ENCODE peak calls at places on chromosome X, in seven cellular contexts. E is fibroblast of lung; T is pancreas; A is astrocyte; O is PC-9; G is left lung; H is CD4-positive, alpha-beta T cell. P is an unnamed sample.

GRCh38 chrX:104806346-104806745 is 240.3 kb downstream of the IL1RAPL2 start:
- DNase-seq in E (peak; percentile 32), T (no peak), A (peak; percentile 8), O (peak; percentile 27), G (no peak), H (no peak), P (no peak)

GRCh38 chrX:70196961-70197805 is 19.9 kb downstream of the DGAT2L6 start:
- DNase-seq in E (peak; percentile 34), T (peak; percentile 25), A (no peak), O (peak; percentile 50), G (no peak), H (peak; percentile 57), P (no peak)

GRCh38 chrX:101485212-101486064 is at the start of gene ARMCX4:
- DNase-seq in E (peak; percentile 74), T (peak; percentile 33), A (peak; percentile 61), O (no peak), G (peak; percentile 79), H (peak; percentile 23), P (no peak)

GRCh38 chrX:44973420-44973932 is 100.5 kb downstream of the KDM6A start:
- DNase-seq in E (no peak), T (no peak), A (no peak), O (no peak), G (no peak), H (no peak), P (no peak)

GRCh38 chrX:35439692-35440091 is 358.4 kb upstream of the MAGEB16 start:
- DNase-seq in E (no peak), T (no peak), A (no peak), O (no peak), G (no peak), H (no peak), P (no peak)

GRCh38 chrX:110750526-110751189 is 45.0 kb downstream of the CHRDL1 start:
- DNase-seq in E (no peak), T (no peak), A (no peak), O (no peak), G (no peak), H (no peak), P (no peak)

GRCh38 chrX:103666202-103667107 is 20.0 kb downstream of the MORF4L2 start:
- DNase-seq in E (no peak), T (no peak), A (no peak), O (no peak), G (no peak), H (no peak), P (no peak)

GRCh38 chrX:13750204-13750603 is 15.7 kb downstream of the OFD1 start:
- DNase-seq in E (peak; percentile 24), T (no peak), A (peak; percentile 16), O (no peak), G (no peak), H (no peak), P (no peak)

GRCh38 chrX:53666171-53666570 is 20.3 kb downstream of the HUWE1 start:
- DNase-seq in E (no peak), T (no peak), A (no peak), O (no peak), G (no peak), H (no peak), P (no peak)

GRCh38 chrX:94107981-94108380 is 434.0 kb downstream of the FAM133A start:
- DNase-seq in E (no peak), T (no peak), A (no peak), O (no peak), G (no peak), H (no peak), P (no peak)

GRCh38 chrX:7120578-7121219 is 26.8 kb upstream of the STS start:
- DNase-seq in E (peak; percentile 20), T (no peak), A (peak; percentile 10), O (peak; percentile 6), G (no peak), H (no peak), P (no peak)

GRCh38 chrX:115183980-115184379 is 5.2 kb upstream of the RBMXL3 start:
- DNase-seq in E (no peak), T (no peak), A (peak; percentile 2), O (no peak), G (no peak), H (no peak), P (no peak)

GRCh38 chrX:49165901-49166881 is 3.6 kb downstream of the MAGIX start:
- DNase-seq in E (peak; percentile 76), T (peak; percentile 72), A (peak; percentile 68), O (no peak), G (peak; percentile 89), H (peak; percentile 69), P (peak; percentile 94)

GRCh38 chrX:22220941-22221340 is 51.8 kb upstream of the CBLL2 start:
- DNase-seq in E (peak; percentile 81), T (no peak), A (peak; percentile 72), O (peak; percentile 32), G (no peak), H (no peak), P (no peak)

GRCh38 chrX:39841604-39842003 is 256.2 kb downstream of the BCOR start:
- DNase-seq in E (no peak), T (no peak), A (no peak), O (no peak), G (no peak), H (no peak), P (no peak)

GRCh38 chrX:50721771-50722521 is 92.0 kb downstream of the SHROOM4 start:
- DNase-seq in E (peak; percentile 36), T (no peak), A (no peak), O (no peak), G (no peak), H (no peak), P (no peak)

GRCh38 chrX:16628954-16629595 is 20.9 kb upstream of the S100G start:
- DNase-seq in E (peak; percentile 51), T (no peak), A (peak; percentile 21), O (no peak), G (no peak), H (no peak), P (no peak)

GRCh38 chrX:109270580-109271484 is 211.1 kb downstream of the GUCY2F start:
- DNase-seq in E (peak; percentile 20), T (no peak), A (peak; percentile 17), O (no peak), G (no peak), H (no peak), P (no peak)

GRCh38 chrX:133702230-133702629 is 283.2 kb downstream of the GPC3 start:
- DNase-seq in E (no peak), T (no peak), A (no peak), O (no peak), G (no peak), H (no peak), P (no peak)

GRCh38 chrX:16653424-16653823 is 3.5 kb downstream of the S100G start:
- DNase-seq in E (no peak), T (no peak), A (no peak), O (no peak), G (no peak), H (no peak), P (no peak)

GRCh38 chrX:151538190-151539122 is 25.0 kb upstream of the PASD1 start:
- DNase-seq in E (no peak), T (no peak), A (no peak), O (no peak), G (no peak), H (no peak), P (no peak)

GRCh38 chrX:11437642-11438379 is 144.6 kb downstream of the AMELX start:
- DNase-seq in E (peak; percentile 75), T (no peak), A (peak; percentile 64), O (no peak), G (no peak), H (no peak), P (no peak)

DNA sequence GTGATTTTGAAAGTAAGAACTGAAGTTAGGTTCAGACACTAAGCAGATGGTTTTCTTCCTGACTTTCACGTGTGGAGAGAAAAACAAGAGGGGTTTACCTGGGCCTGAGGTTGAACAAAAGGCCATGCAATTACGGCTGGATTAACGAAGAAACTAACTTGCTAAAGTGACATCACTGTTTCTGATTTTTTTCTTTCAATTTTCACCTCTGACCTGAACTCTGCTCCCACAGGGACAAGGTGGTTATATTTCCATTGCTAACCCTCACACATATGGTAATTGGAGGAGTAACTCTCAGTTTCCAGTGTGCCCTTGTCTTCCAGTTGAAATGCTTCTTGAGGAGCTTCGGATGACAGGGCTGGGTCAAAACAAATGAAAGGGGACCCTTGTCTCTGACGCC is 38.0 kb downstream of the MSN start:
- DNase-seq in E (no peak), T (no peak), A (no peak), O (no peak), G (no peak), H (no peak), P (no peak)
- H3K27ac ChIP-seq in E (peak overlapping the region; percentile 85), T (no peak overlapping the region), A (peak overlapping the region; percentile 79), O (peak overlapping the region; percentile 29), G (peak overlapping the region; percentile 77), H (peak overlapping the region; percentile 22), P (peak overlapping the region; percentile 88)

GRCh38 chrX:136477026-136477425 is 10.7 kb upstream of the BRS3 start:
- DNase-seq in E (no peak), T (no peak), A (no peak), O (no peak), G (no peak), H (no peak), P (no peak)
- TF ChIP-seq CTCF in E (no peak), T (no peak), A (no peak), O (no peak), G (no peak), H (no peak), P (no peak)

DNA sequence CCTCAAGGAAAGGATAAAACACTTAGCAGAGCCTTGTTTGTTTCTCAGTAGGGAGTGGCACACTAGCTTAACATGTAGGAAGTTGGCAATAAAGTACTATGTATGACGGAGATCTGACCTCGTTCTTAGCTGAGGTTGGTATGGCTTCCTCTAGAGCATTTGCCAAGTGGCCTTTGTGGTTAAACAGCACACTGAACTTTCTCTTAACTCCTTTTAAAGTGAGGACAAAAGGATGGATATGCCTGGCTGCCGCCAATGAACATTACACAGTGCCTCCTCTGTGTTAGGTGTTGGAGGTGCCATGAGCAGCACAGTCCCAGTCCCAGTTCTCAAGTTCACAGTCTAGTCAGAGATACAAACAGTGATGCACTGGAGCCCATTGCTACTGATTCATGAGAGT is 54.4 kb downstream of the VGLL1 start:
- DNase-seq in E (peak; percentile 18), T (no peak), A (peak; percentile 25), O (no peak), G (no peak), H (peak; percentile 6), P (no peak)
- H3K27ac ChIP-seq in E (no peak overlapping the region), T (no peak overlapping the region), A (no peak overlapping the region), O (no peak overlapping the region), G (no peak overlapping the region), H (no peak overlapping the region), P (peak overlapping the region; percentile 50)

DNA sequence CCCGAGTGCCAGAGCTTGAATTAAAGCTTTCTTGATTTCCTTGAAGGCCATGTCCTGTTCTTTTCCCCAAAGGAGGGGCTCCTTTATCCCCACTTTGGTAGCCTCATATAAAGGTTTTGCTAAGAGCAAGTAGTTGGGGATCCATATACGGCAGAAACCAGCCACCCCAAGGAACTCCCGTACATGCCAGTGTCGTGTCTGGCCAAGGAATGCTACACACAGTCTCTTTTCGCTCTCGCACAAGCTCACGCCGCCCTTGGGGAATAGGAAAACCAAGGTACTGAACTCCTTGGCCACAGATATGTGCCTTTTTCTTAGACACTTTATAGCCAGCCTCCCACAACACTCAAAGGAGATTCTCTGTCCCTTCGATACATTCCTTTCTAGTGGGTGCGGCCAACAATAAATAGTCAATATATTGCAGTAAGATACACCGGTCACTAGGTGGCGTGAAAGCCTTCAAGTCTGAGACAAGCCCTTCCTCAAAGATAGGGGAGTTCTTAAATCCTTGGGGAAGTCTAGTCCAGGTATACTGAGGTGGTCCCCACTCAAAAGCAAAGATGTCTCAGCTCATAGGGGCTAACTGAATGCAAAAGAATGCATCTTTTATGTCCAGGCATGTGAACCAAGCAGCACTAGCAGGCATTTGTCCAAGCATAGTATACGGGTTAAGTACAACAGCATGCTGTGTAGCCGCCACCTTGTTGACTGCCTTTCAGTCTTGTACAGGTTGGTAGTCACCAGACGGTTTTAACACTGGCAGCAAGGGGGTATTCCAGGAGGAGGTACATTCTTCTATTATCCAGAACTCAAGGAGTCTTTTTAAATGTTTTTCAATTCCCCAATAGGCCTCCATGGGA is 57.8 kb upstream of the XAGE1B start:
- DNase-seq in E (peak; percentile 53), T (no peak), A (peak; percentile 29), O (peak; percentile 12), G (no peak), H (peak; percentile 8), P (no peak)
- TF ChIP-seq CTCF in E (peak; percentile 61), T (peak; percentile 19), A (peak; percentile 51), O (peak; percentile 71), G (peak; percentile 38), H (peak; percentile 55), P (peak; percentile 18)

P was measured in spleen.